ENCODE peak calls at places on chromosomes 5 and 9, in four cellular contexts. B is GM12878, T is Calu3, Z is foreskin keratinocyte. L is an unnamed sample.

GRCh38 chr9:113857875-113858274 is 18.2 kb upstream of the ZNF618 start:
- DNase-seq in B (no peak), T (no peak), Z (no peak), L (no peak)

GRCh38 chr9:79976501-79977444 is 405.0 kb downstream of the TLE4 start:
- DNase-seq in B (no peak), T (no peak), Z (no peak), L (no peak)

GRCh38 chr9:103731541-103731940 is 362.6 kb upstream of the SMC2 start:
- DNase-seq in B (no peak), T (no peak), Z (no peak), L (no peak)

GRCh38 chr5:102753889-102754498 is 1.1 kb upstream of the PAM start:
- DNase-seq in B (no peak), T (no peak), Z (peak), L (no peak)

GRCh38 chr9:10436771-10437170 is 176.0 kb downstream of the PTPRD start:
- DNase-seq in B (no peak), T (no peak), Z (peak), L (no peak)

GRCh38 chr5:157295247-157295646 is 29.3 kb downstream of the CYFIP2 start:
- DNase-seq in B (no peak), T (no peak), Z (no peak), L (no peak)

GRCh38 chr5:157607371-157608161 is 32.0 kb upstream of the ADAM19 start:
- DNase-seq in B (no peak), T (peak), Z (peak), L (no peak)

GRCh38 chr9:97615439-97616072 is 17.6 kb downstream of the TSTD2 start:
- DNase-seq in B (no peak), T (peak), Z (peak), L (peak)

GRCh38 chr9:38362912-38363588 is 29.5 kb upstream of the ALDH1B1 start:
- DNase-seq in B (peak), T (peak), Z (peak), L (peak)

GRCh38 chr5:80054682-80055081 is 19.5 kb downstream of the THBS4 start:
- DNase-seq in B (no peak), T (no peak), Z (peak), L (no peak)

GRCh38 chr5:57598756-57599155 is 116.1 kb upstream of the ACTBL2 start:
- DNase-seq in B (no peak), T (peak), Z (peak), L (no peak)

GRCh38 chr9:94881946-94882345 is 155.4 kb downstream of the AOPEP start:
- DNase-seq in B (no peak), T (no peak), Z (no peak), L (no peak)

GRCh38 chr9:136622538-136622948 is 40.2 kb upstream of the EGFL7 start:
- DNase-seq in B (no peak), T (no peak), Z (peak), L (no peak)

GRCh38 chr5:98872679-98873078 is 56.1 kb downstream of the CHD1 start:
- DNase-seq in B (no peak), T (peak), Z (no peak), L (no peak)

GRCh38 chr5:112930082-112930344 is 8.0 kb upstream of the REEP5 start:
- DNase-seq in B (peak), T (no peak), Z (no peak), L (no peak)

GRCh38 chr9:69215774-69216482 is 41.9 kb downstream of the TJP2 start:
- DNase-seq in B (no peak), T (no peak), Z (no peak), L (no peak)

GRCh38 chr5:119275873-119276214 is 80.0 kb upstream of the TNFAIP8 start:
- DNase-seq in B (peak), T (no peak), Z (no peak), L (no peak)

GRCh38 chr5:33371660-33372059 is 69.1 kb upstream of the TARS1 start:
- DNase-seq in B (no peak), T (no peak), Z (no peak), L (no peak)

GRCh38 chr9:133780962-133781827 is 43.0 kb upstream of the SARDH start:
- DNase-seq in B (no peak), T (no peak), Z (no peak), L (no peak)

GRCh38 chr5:103031607-103032006 is 88.3 kb downstream of the GIN1 start:
- DNase-seq in B (no peak), T (no peak), Z (no peak), L (no peak)

GRCh38 chr5:109848130-109848529 is 158.4 kb downstream of the MAN2A1 start:
- DNase-seq in B (no peak), T (no peak), Z (no peak), L (no peak)

GRCh38 chr5:52452098-52452497 is 335.6 kb upstream of the ITGA1 start:
- DNase-seq in B (no peak), T (no peak), Z (no peak), L (no peak)

GRCh38 chr9:77944556-77945261 is 86.9 kb downstream of the GNAQ start:
- DNase-seq in B (no peak), T (no peak), Z (no peak), L (no peak)

GRCh38 chr9:121261107-121261460 is 6.9 kb upstream of the GSN start:
- DNase-seq in B (no peak), T (no peak), Z (no peak), L (no peak)

GRCh38 chr5:45399041-45399440 is 297.1 kb downstream of the HCN1 start:
- DNase-seq in B (no peak), T (no peak), Z (no peak), L (no peak)

GRCh38 chr5:144203750-144204596 is 33.3 kb downstream of the KCTD16 start:
- DNase-seq in B (no peak), T (peak), Z (peak), L (peak)

GRCh38 chr5:164324239-164324638 is 818.8 kb downstream of the MAT2B start:
- DNase-seq in B (no peak), T (no peak), Z (no peak), L (no peak)

GRCh38 chr5:71782771-71783770 is 64.0 kb downstream of the CARTPT start:
- DNase-seq in B (peak), T (peak), Z (peak), L (peak)

L was measured in stomach.